ENCODE peak calls at places on chromosomes 7 and 10, in seven cellular contexts. E, P, F, Z, L, M and W are unnamed samples.

GRCh38 chr10:96441126-96441905 is 72.4 kb downstream of the TLL2 start:
- DNase-seq in E (no peak), P (no peak), F (no peak), Z (no peak), L (no peak), M (no peak), W (no peak)

GRCh38 chr7:43784030-43785001 is 25.8 kb downstream of the BLVRA start:
- DNase-seq in E (no peak), P (peak; percentile 73), F (no peak), Z (no peak), L (no peak), M (no peak), W (no peak)

GRCh38 chr10:92239600-92240288 is 51.1 kb downstream of the CPEB3 start:
- DNase-seq in E (peak; percentile 67), P (peak; percentile 64), F (peak; percentile 46), Z (peak; percentile 90), L (peak; percentile 43), M (peak; percentile 75), W (peak; percentile 26)

GRCh38 chr7:17651926-17652385 is 288.3 kb downstream of the SNX13 start:
- DNase-seq in E (no peak), P (no peak), F (no peak), Z (no peak), L (peak; percentile 29), M (no peak), W (no peak)

GRCh38 chr10:27947513-27947912 is 51.4 kb downstream of the ODAD2 start:
- DNase-seq in E (no peak), P (no peak), F (no peak), Z (no peak), L (no peak), M (no peak), W (no peak)

GRCh38 chr10:1359599-1359955 is 303.4 kb downstream of the WDR37 start:
- DNase-seq in E (no peak), P (no peak), F (no peak), Z (no peak), L (no peak), M (no peak), W (no peak)

GRCh38 chr7:150324366-150324961 is 1.1 kb upstream of the ACTR3C start:
- DNase-seq in E (peak; percentile 68), P (no peak), F (no peak), Z (no peak), L (peak; percentile 37), M (no peak), W (no peak)

GRCh38 chr10:24430591-24430990 is 221.7 kb downstream of the KIAA1217 start:
- DNase-seq in E (no peak), P (no peak), F (no peak), Z (no peak), L (peak; percentile 11), M (no peak), W (no peak)

GRCh38 chr7:4237296-4238235 is 444.5 kb upstream of the FOXK1 start:
- DNase-seq in E (no peak), P (no peak), F (no peak), Z (peak; percentile 56), L (no peak), M (no peak), W (no peak)

GRCh38 chr10:100709655-100710054 is 35.7 kb upstream of the PAX2 start:
- DNase-seq in E (no peak), P (no peak), F (no peak), Z (no peak), L (no peak), M (no peak), W (no peak)

GRCh38 chr7:81688622-81689411 is 81.0 kb downstream of the HGF start:
- DNase-seq in E (no peak), P (no peak), F (no peak), Z (no peak), L (no peak), M (no peak), W (no peak)

GRCh38 chr10:133170092-133170491 is 10.1 kb downstream of the KNDC1 start:
- DNase-seq in E (no peak), P (peak; percentile 38), F (no peak), Z (no peak), L (no peak), M (no peak), W (no peak)

GRCh38 chr10:32054087-32054486 is 2.1 kb downstream of the KIF5B start:
- DNase-seq in E (no peak), P (no peak), F (no peak), Z (no peak), L (peak; percentile 45), M (no peak), W (no peak)

GRCh38 chr10:32048282-32048681 is 7.9 kb downstream of the KIF5B start:
- DNase-seq in E (no peak), P (no peak), F (no peak), Z (no peak), L (no peak), M (no peak), W (no peak)

GRCh38 chr10:32050145-32050544 is 6.1 kb downstream of the KIF5B start:
- DNase-seq in E (no peak), P (no peak), F (no peak), Z (no peak), L (no peak), M (no peak), W (no peak)

DNA sequence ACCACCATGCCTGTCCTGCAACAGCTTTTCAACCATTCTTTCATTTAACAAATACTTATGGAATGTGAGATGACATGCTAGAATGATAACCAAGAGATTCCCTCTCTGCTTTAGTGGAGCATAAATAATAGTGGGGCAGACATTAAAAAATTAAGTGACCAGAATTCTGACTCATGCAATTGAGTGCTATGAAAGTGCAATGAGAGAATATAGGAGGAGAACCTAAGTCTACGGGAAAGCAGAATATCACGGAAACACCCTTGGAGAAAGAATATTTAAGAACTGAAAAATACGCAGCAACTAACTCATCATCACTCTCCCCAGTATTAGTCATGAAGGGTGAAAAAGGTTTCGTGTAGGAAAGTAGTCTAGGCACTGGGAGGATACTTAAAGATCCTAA is 7.1 kb downstream of the KIF5B start:
- DNase-seq in E (no peak), P (no peak), F (no peak), Z (no peak), L (no peak), M (no peak), W (no peak)
- H3K27me3 ChIP-seq in E (no peaks in the 10 kb centered on the region), P (no peaks in the 10 kb centered on the region), F (no peaks in the 10 kb centered on the region), Z (no peaks in the 10 kb centered on the region), L (no peaks in the 10 kb centered on the region), M (no peaks in the 10 kb centered on the region), W (no peaks in the 10 kb centered on the region)

GRCh38 chr10:95388072-95388471 is 97.3 kb upstream of the PDLIM1 start:
- DNase-seq in E (no peak), P (no peak), F (no peak), Z (no peak), L (no peak), M (no peak), W (peak; percentile 54)

GRCh38 chr10:95388539-95388938 is 97.7 kb upstream of the PDLIM1 start:
- DNase-seq in E (no peak), P (no peak), F (no peak), Z (no peak), L (peak; percentile 80), M (no peak), W (peak; percentile 68)

GRCh38 chr10:95387383-95387782 is 96.6 kb upstream of the PDLIM1 start:
- DNase-seq in E (no peak), P (no peak), F (no peak), Z (no peak), L (no peak), M (no peak), W (no peak)

GRCh38 chr10:95389982-95390381 is 99.2 kb upstream of the PDLIM1 start:
- DNase-seq in E (no peak), P (no peak), F (no peak), Z (no peak), L (no peak), M (no peak), W (no peak)

GRCh38 chr10:95389176-95389575 is 98.4 kb upstream of the PDLIM1 start:
- DNase-seq in E (no peak), P (no peak), F (no peak), Z (no peak), L (no peak), M (no peak), W (no peak)
- H3K4me1 ChIP-seq in E (peaks cover 32% of the 10 kb centered on the region), P (peaks cover 31% of the 10 kb centered on the region), F (peaks cover 100% of the 10 kb centered on the region), Z (peaks cover 25% of the 10 kb centered on the region), L (peaks cover 35% of the 10 kb centered on the region), M (peaks cover 19% of the 10 kb centered on the region), W (peaks cover 100% of the 10 kb centered on the region)

GRCh38 chr7:72445075-72445474 is 32.9 kb upstream of the CALN1 start:
- DNase-seq in E (no peak), P (no peak), F (no peak), Z (no peak), L (no peak), M (no peak), W (no peak)

GRCh38 chr7:72446566-72447462 is 34.7 kb upstream of the CALN1 start:
- DNase-seq in E (no peak), P (no peak), F (no peak), Z (peak; percentile 45), L (no peak), M (no peak), W (no peak)

GRCh38 chr7:72445580-72445979 is 33.4 kb upstream of the CALN1 start:
- DNase-seq in E (no peak), P (no peak), F (no peak), Z (peak; percentile 0), L (no peak), M (no peak), W (no peak)

GRCh38 chr7:72446131-72446530 is 34.0 kb upstream of the CALN1 start:
- DNase-seq in E (no peak), P (no peak), F (no peak), Z (no peak), L (no peak), M (no peak), W (no peak)

GRCh38 chr7:72447465-72448204 is 35.5 kb upstream of the CALN1 start:
- DNase-seq in E (no peak), P (no peak), F (no peak), Z (no peak), L (no peak), M (no peak), W (no peak)
- H3K27me3 ChIP-seq in E (no peaks in the 10 kb centered on the region), P (peaks cover 13% of the 10 kb centered on the region), F (peaks cover 71% of the 10 kb centered on the region), Z (peaks cover 22% of the 10 kb centered on the region), L (no peaks in the 10 kb centered on the region), M (peaks cover 26% of the 10 kb centered on the region), W (peaks cover 3% of the 10 kb centered on the region)

GRCh38 chr7:84113906-84114875 is 80.4 kb downstream of the SEMA3A start:
- DNase-seq in E (no peak), P (no peak), F (no peak), Z (no peak), L (no peak), M (no peak), W (no peak)

GRCh38 chr7:84111842-84112241 is 82.7 kb downstream of the SEMA3A start:
- DNase-seq in E (no peak), P (no peak), F (no peak), Z (no peak), L (no peak), M (no peak), W (no peak)

GRCh38 chr7:84110400-84110799 is 84.2 kb downstream of the SEMA3A start:
- DNase-seq in E (no peak), P (no peak), F (no peak), Z (no peak), L (no peak), M (no peak), W (no peak)

GRCh38 chr7:84113286-84113685 is 81.3 kb downstream of the SEMA3A start:
- DNase-seq in E (no peak), P (no peak), F (no peak), Z (no peak), L (no peak), M (no peak), W (no peak)

DNA sequence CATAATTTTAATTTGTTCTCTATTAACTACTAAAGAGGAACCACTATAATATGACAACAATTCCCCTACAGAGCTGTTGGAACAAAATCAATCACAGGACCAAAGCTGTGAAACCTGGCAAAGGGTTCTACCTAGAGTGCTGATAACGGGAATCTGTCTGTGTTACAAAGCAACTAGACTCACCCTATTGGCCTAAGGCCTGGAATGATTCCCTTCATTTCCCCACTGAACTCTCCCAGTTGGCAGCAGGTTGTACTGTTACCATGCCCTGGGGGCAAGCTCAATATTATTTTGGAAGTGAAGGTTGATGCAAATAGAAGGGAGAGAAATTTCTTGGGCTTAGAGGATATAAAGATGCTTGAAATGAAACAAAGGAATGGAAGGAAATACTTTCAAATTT is 81.8 kb downstream of the SEMA3A start:
- DNase-seq in E (no peak), P (no peak), F (no peak), Z (no peak), L (no peak), M (no peak), W (no peak)
- H3K4me1 ChIP-seq in E (no peaks in the 10 kb centered on the region), P (peaks cover 17% of the 10 kb centered on the region), F (peaks cover 35% of the 10 kb centered on the region), Z (peaks cover 9% of the 10 kb centered on the region), L (no peaks in the 10 kb centered on the region), M (no peaks in the 10 kb centered on the region), W (no peaks in the 10 kb centered on the region)